ENCODE peak calls at places on chromosomes 3 and 15, in eight cellular contexts. One of them, this sample, is unnamed.

GRCh38 chr3:195900426-195901355 is 7.7 kb downstream of the TNK2 start:
- DNase-seq in RPMI8226: no peak
- DNase-seq in WTC11: no peak
- DNase-seq in uterus: no peak
- DNase-seq in adipocyte: no peak
- DNase-seq in head of caudate nucleus: peak; percentile 92
- DNase-seq in stimulated activated CD8-positive, alpha-beta memory T cell treated with anti-CD3 and anti-CD28 coated beads, Interleukin-2, amount 100 ng/mL, for 1 hour: no peak
- DNase-seq in thyroid gland: peak; percentile 41
- DNase-seq in this sample: no peak

GRCh38 chr3:66816110-66816761 is 181.9 kb upstream of the KBTBD8 start:
- DNase-seq in stimulated activated CD8-positive, alpha-beta memory T cell treated with anti-CD3 and anti-CD28 coated beads, Interleukin-2, amount 100 ng/mL, for 1 hour: no peak
- DNase-seq in thyroid gland: peak; percentile 3
- DNase-seq in WTC11: no peak
- DNase-seq in head of caudate nucleus: no peak
- DNase-seq in adipocyte: peak; percentile 89
- DNase-seq in RPMI8226: peak; percentile 15
- DNase-seq in uterus: no peak
- DNase-seq in this sample: no peak

GRCh38 chr3:170865209-170866094 is 4.5 kb downstream of the RPL22L1 start:
- DNase-seq in WTC11: no peak
- DNase-seq in head of caudate nucleus: no peak
- DNase-seq in adipocyte: no peak
- DNase-seq in thyroid gland: no peak
- DNase-seq in uterus: no peak
- DNase-seq in stimulated activated CD8-positive, alpha-beta memory T cell treated with anti-CD3 and anti-CD28 coated beads, Interleukin-2, amount 100 ng/mL, for 1 hour: no peak
- DNase-seq in RPMI8226: peak; percentile 21
- DNase-seq in this sample: no peak

GRCh38 chr3:195194559-195195161 is 76.3 kb downstream of the XXYLT1 start:
- DNase-seq in thyroid gland: no peak
- DNase-seq in RPMI8226: no peak
- DNase-seq in uterus: no peak
- DNase-seq in stimulated activated CD8-positive, alpha-beta memory T cell treated with anti-CD3 and anti-CD28 coated beads, Interleukin-2, amount 100 ng/mL, for 1 hour: no peak
- DNase-seq in head of caudate nucleus: no peak
- DNase-seq in adipocyte: no peak
- DNase-seq in WTC11: no peak
- DNase-seq in this sample: no peak

GRCh38 chr15:73994419-73994883 is at the start of gene PML:
- DNase-seq in WTC11: peak; percentile 97
- DNase-seq in uterus: peak; percentile 98
- DNase-seq in stimulated activated CD8-positive, alpha-beta memory T cell treated with anti-CD3 and anti-CD28 coated beads, Interleukin-2, amount 100 ng/mL, for 1 hour: peak; percentile 76
- DNase-seq in thyroid gland: peak; percentile 99
- DNase-seq in head of caudate nucleus: peak; percentile 95
- DNase-seq in adipocyte: peak; percentile 98
- DNase-seq in RPMI8226: peak; percentile 100
- DNase-seq in this sample: peak; percentile 89

GRCh38 chr15:51623386-51623938 is 891 bp upstream of the DMXL2 start:
- DNase-seq in WTC11: no peak
- DNase-seq in thyroid gland: no peak
- DNase-seq in uterus: peak; percentile 16
- DNase-seq in adipocyte: peak; percentile 18
- DNase-seq in RPMI8226: peak; percentile 90
- DNase-seq in stimulated activated CD8-positive, alpha-beta memory T cell treated with anti-CD3 and anti-CD28 coated beads, Interleukin-2, amount 100 ng/mL, for 1 hour: no peak
- DNase-seq in head of caudate nucleus: no peak
- DNase-seq in this sample: no peak

GRCh38 chr15:60396560-60396963 is 1.2 kb downstream of the ANXA2 start:
- DNase-seq in adipocyte: peak; percentile 42
- DNase-seq in RPMI8226: no peak
- DNase-seq in WTC11: no peak
- DNase-seq in head of caudate nucleus: no peak
- DNase-seq in uterus: no peak
- DNase-seq in thyroid gland: no peak
- DNase-seq in stimulated activated CD8-positive, alpha-beta memory T cell treated with anti-CD3 and anti-CD28 coated beads, Interleukin-2, amount 100 ng/mL, for 1 hour: no peak
- DNase-seq in this sample: no peak

GRCh38 chr3:139110072-139110830 is 65.6 kb upstream of the PRR23C start:
- DNase-seq in head of caudate nucleus: no peak
- DNase-seq in uterus: no peak
- DNase-seq in stimulated activated CD8-positive, alpha-beta memory T cell treated with anti-CD3 and anti-CD28 coated beads, Interleukin-2, amount 100 ng/mL, for 1 hour: no peak
- DNase-seq in adipocyte: no peak
- DNase-seq in RPMI8226: peak; percentile 11
- DNase-seq in thyroid gland: no peak
- DNase-seq in WTC11: no peak
- DNase-seq in this sample: no peak

GRCh38 chr15:55289573-55290360 is at the start of gene RAB27A:
- DNase-seq in stimulated activated CD8-positive, alpha-beta memory T cell treated with anti-CD3 and anti-CD28 coated beads, Interleukin-2, amount 100 ng/mL, for 1 hour: peak; percentile 62
- DNase-seq in adipocyte: peak; percentile 87
- DNase-seq in WTC11: peak; percentile 81
- DNase-seq in RPMI8226: peak; percentile 87
- DNase-seq in uterus: peak; percentile 69
- DNase-seq in head of caudate nucleus: peak; percentile 56
- DNase-seq in thyroid gland: peak; percentile 87
- DNase-seq in this sample: peak; percentile 59

GRCh38 chr3:88195951-88196434 is 46.2 kb downstream of the C3orf38 start:
- DNase-seq in uterus: no peak
- DNase-seq in WTC11: no peak
- DNase-seq in stimulated activated CD8-positive, alpha-beta memory T cell treated with anti-CD3 and anti-CD28 coated beads, Interleukin-2, amount 100 ng/mL, for 1 hour: no peak
- DNase-seq in head of caudate nucleus: no peak
- DNase-seq in adipocyte: no peak
- DNase-seq in thyroid gland: no peak
- DNase-seq in RPMI8226: no peak
- DNase-seq in this sample: no peak

GRCh38 chr3:125624341-125624740 is 29.0 kb upstream of the OSBPL11 start:
- DNase-seq in stimulated activated CD8-positive, alpha-beta memory T cell treated with anti-CD3 and anti-CD28 coated beads, Interleukin-2, amount 100 ng/mL, for 1 hour: no peak
- DNase-seq in head of caudate nucleus: no peak
- DNase-seq in thyroid gland: no peak
- DNase-seq in RPMI8226: no peak
- DNase-seq in adipocyte: peak; percentile 14
- DNase-seq in uterus: no peak
- DNase-seq in WTC11: no peak
- DNase-seq in this sample: no peak

GRCh38 chr15:56996746-56997470 is 78.5 kb downstream of the TCF12 start:
- DNase-seq in head of caudate nucleus: no peak
- DNase-seq in WTC11: no peak
- DNase-seq in RPMI8226: no peak
- DNase-seq in uterus: no peak
- DNase-seq in thyroid gland: no peak
- DNase-seq in adipocyte: no peak
- DNase-seq in stimulated activated CD8-positive, alpha-beta memory T cell treated with anti-CD3 and anti-CD28 coated beads, Interleukin-2, amount 100 ng/mL, for 1 hour: no peak
- DNase-seq in this sample: no peak

GRCh38 chr3:50154840-50155490 is at the start of gene SEMA3F:
- DNase-seq in adipocyte: peak; percentile 90
- DNase-seq in head of caudate nucleus: peak; percentile 46
- DNase-seq in RPMI8226: peak; percentile 84
- DNase-seq in thyroid gland: peak; percentile 81
- DNase-seq in uterus: peak; percentile 48
- DNase-seq in stimulated activated CD8-positive, alpha-beta memory T cell treated with anti-CD3 and anti-CD28 coated beads, Interleukin-2, amount 100 ng/mL, for 1 hour: peak; percentile 37
- DNase-seq in WTC11: peak; percentile 67
- DNase-seq in this sample: peak; percentile 23

GRCh38 chr3:98188553-98188952 is 22.1 kb downstream of the OR5H15 start:
- DNase-seq in uterus: no peak
- DNase-seq in RPMI8226: peak; percentile 35
- DNase-seq in thyroid gland: no peak
- DNase-seq in adipocyte: peak; percentile 16
- DNase-seq in head of caudate nucleus: no peak
- DNase-seq in stimulated activated CD8-positive, alpha-beta memory T cell treated with anti-CD3 and anti-CD28 coated beads, Interleukin-2, amount 100 ng/mL, for 1 hour: no peak
- DNase-seq in WTC11: no peak
- DNase-seq in this sample: no peak

GRCh38 chr15:29139072-29139471 is 130.6 kb downstream of the NSMCE3 start:
- DNase-seq in uterus: no peak
- DNase-seq in thyroid gland: no peak
- DNase-seq in stimulated activated CD8-positive, alpha-beta memory T cell treated with anti-CD3 and anti-CD28 coated beads, Interleukin-2, amount 100 ng/mL, for 1 hour: no peak
- DNase-seq in RPMI8226: no peak
- DNase-seq in adipocyte: no peak
- DNase-seq in WTC11: no peak
- DNase-seq in head of caudate nucleus: no peak
- DNase-seq in this sample: no peak

GRCh38 chr15:83283813-83284562 is 476 bp downstream of the BNC1 start:
- DNase-seq in adipocyte: peak; percentile 54
- DNase-seq in stimulated activated CD8-positive, alpha-beta memory T cell treated with anti-CD3 and anti-CD28 coated beads, Interleukin-2, amount 100 ng/mL, for 1 hour: no peak
- DNase-seq in WTC11: peak; percentile 16
- DNase-seq in RPMI8226: no peak
- DNase-seq in head of caudate nucleus: no peak
- DNase-seq in uterus: no peak
- DNase-seq in thyroid gland: no peak
- DNase-seq in this sample: no peak

GRCh38 chr3:73451276-73451973 is 173.3 kb downstream of the PDZRN3 start:
- DNase-seq in uterus: no peak
- DNase-seq in head of caudate nucleus: no peak
- DNase-seq in stimulated activated CD8-positive, alpha-beta memory T cell treated with anti-CD3 and anti-CD28 coated beads, Interleukin-2, amount 100 ng/mL, for 1 hour: no peak
- DNase-seq in thyroid gland: no peak
- DNase-seq in adipocyte: no peak
- DNase-seq in WTC11: no peak
- DNase-seq in RPMI8226: peak; percentile 7
- DNase-seq in this sample: no peak

GRCh38 chr3:21839592-21839991 is 88.6 kb upstream of the ZNF385D start:
- DNase-seq in adipocyte: peak; percentile 47
- DNase-seq in uterus: no peak
- DNase-seq in stimulated activated CD8-positive, alpha-beta memory T cell treated with anti-CD3 and anti-CD28 coated beads, Interleukin-2, amount 100 ng/mL, for 1 hour: no peak
- DNase-seq in WTC11: peak; percentile 48
- DNase-seq in thyroid gland: peak; percentile 17
- DNase-seq in head of caudate nucleus: no peak
- DNase-seq in RPMI8226: peak; percentile 6
- DNase-seq in this sample: no peak

GRCh38 chr15:77634266-77634962 is 1.7 kb upstream of the LINGO1 start:
- DNase-seq in head of caudate nucleus: peak; percentile 69
- DNase-seq in stimulated activated CD8-positive, alpha-beta memory T cell treated with anti-CD3 and anti-CD28 coated beads, Interleukin-2, amount 100 ng/mL, for 1 hour: no peak
- DNase-seq in thyroid gland: peak; percentile 42
- DNase-seq in adipocyte: peak; percentile 39
- DNase-seq in WTC11: peak; percentile 92
- DNase-seq in RPMI8226: peak; percentile 85
- DNase-seq in uterus: peak; percentile 35
- DNase-seq in this sample: peak; percentile 24

GRCh38 chr3:133843634-133844033 is 38.0 kb downstream of the SRPRB start:
- DNase-seq in uterus: no peak
- DNase-seq in stimulated activated CD8-positive, alpha-beta memory T cell treated with anti-CD3 and anti-CD28 coated beads, Interleukin-2, amount 100 ng/mL, for 1 hour: no peak
- DNase-seq in RPMI8226: no peak
- DNase-seq in adipocyte: peak; percentile 4
- DNase-seq in thyroid gland: no peak
- DNase-seq in WTC11: no peak
- DNase-seq in head of caudate nucleus: no peak
- DNase-seq in this sample: no peak

GRCh38 chr3:126734324-126734723 is 30.3 kb downstream of the CHCHD6 start:
- DNase-seq in head of caudate nucleus: no peak
- DNase-seq in RPMI8226: no peak
- DNase-seq in WTC11: no peak
- DNase-seq in thyroid gland: no peak
- DNase-seq in stimulated activated CD8-positive, alpha-beta memory T cell treated with anti-CD3 and anti-CD28 coated beads, Interleukin-2, amount 100 ng/mL, for 1 hour: no peak
- DNase-seq in adipocyte: no peak
- DNase-seq in uterus: no peak
- DNase-seq in this sample: no peak

GRCh38 chr3:22308866-22309265 is 557.9 kb upstream of the ZNF385D start:
- DNase-seq in stimulated activated CD8-positive, alpha-beta memory T cell treated with anti-CD3 and anti-CD28 coated beads, Interleukin-2, amount 100 ng/mL, for 1 hour: no peak
- DNase-seq in uterus: no peak
- DNase-seq in thyroid gland: no peak
- DNase-seq in WTC11: no peak
- DNase-seq in head of caudate nucleus: no peak
- DNase-seq in RPMI8226: no peak
- DNase-seq in adipocyte: no peak
- DNase-seq in this sample: no peak

GRCh38 chr15:37101634-37102314 is 1.4 kb upstream of the MEIS2 start:
- DNase-seq in head of caudate nucleus: peak; percentile 79
- DNase-seq in uterus: peak; percentile 89
- DNase-seq in WTC11: peak; percentile 81
- DNase-seq in adipocyte: peak; percentile 93
- DNase-seq in RPMI8226: peak; percentile 69
- DNase-seq in thyroid gland: peak; percentile 50
- DNase-seq in stimulated activated CD8-positive, alpha-beta memory T cell treated with anti-CD3 and anti-CD28 coated beads, Interleukin-2, amount 100 ng/mL, for 1 hour: no peak
- DNase-seq in this sample: no peak

GRCh38 chr3:111724694-111725093 is 129.5 kb upstream of the ZBED2 start:
- DNase-seq in stimulated activated CD8-positive, alpha-beta memory T cell treated with anti-CD3 and anti-CD28 coated beads, Interleukin-2, amount 100 ng/mL, for 1 hour: no peak
- DNase-seq in uterus: no peak
- DNase-seq in head of caudate nucleus: no peak
- DNase-seq in adipocyte: no peak
- DNase-seq in RPMI8226: no peak
- DNase-seq in WTC11: no peak
- DNase-seq in thyroid gland: no peak
- DNase-seq in this sample: no peak

GRCh38 chr3:28012830-28013229 is 228.6 kb upstream of the CMC1 start:
- DNase-seq in thyroid gland: no peak
- DNase-seq in head of caudate nucleus: no peak
- DNase-seq in WTC11: no peak
- DNase-seq in stimulated activated CD8-positive, alpha-beta memory T cell treated with anti-CD3 and anti-CD28 coated beads, Interleukin-2, amount 100 ng/mL, for 1 hour: no peak
- DNase-seq in uterus: no peak
- DNase-seq in adipocyte: no peak
- DNase-seq in RPMI8226: no peak
- DNase-seq in this sample: no peak

GRCh38 chr15:99168601-99169580 is 64.0 kb downstream of the SYNM start:
- DNase-seq in head of caudate nucleus: no peak
- DNase-seq in thyroid gland: no peak
- DNase-seq in adipocyte: no peak
- DNase-seq in WTC11: no peak
- DNase-seq in stimulated activated CD8-positive, alpha-beta memory T cell treated with anti-CD3 and anti-CD28 coated beads, Interleukin-2, amount 100 ng/mL, for 1 hour: no peak
- DNase-seq in RPMI8226: no peak
- DNase-seq in uterus: no peak
- DNase-seq in this sample: no peak

GRCh38 chr3:58404396-58404795 is 29.2 kb downstream of the PDHB start:
- DNase-seq in stimulated activated CD8-positive, alpha-beta memory T cell treated with anti-CD3 and anti-CD28 coated beads, Interleukin-2, amount 100 ng/mL, for 1 hour: no peak
- DNase-seq in head of caudate nucleus: no peak
- DNase-seq in uterus: no peak
- DNase-seq in thyroid gland: peak; percentile 47
- DNase-seq in WTC11: no peak
- DNase-seq in adipocyte: peak; percentile 65
- DNase-seq in RPMI8226: no peak
- DNase-seq in this sample: no peak

GRCh38 chr3:74329087-74329486 is 285.4 kb downstream of the CNTN3 start:
- DNase-seq in RPMI8226: no peak
- DNase-seq in adipocyte: no peak
- DNase-seq in stimulated activated CD8-positive, alpha-beta memory T cell treated with anti-CD3 and anti-CD28 coated beads, Interleukin-2, amount 100 ng/mL, for 1 hour: no peak
- DNase-seq in thyroid gland: no peak
- DNase-seq in head of caudate nucleus: no peak
- DNase-seq in WTC11: no peak
- DNase-seq in uterus: no peak
- DNase-seq in this sample: no peak

GRCh38 chr15:65638681-65639089 is 16.9 kb downstream of the SLC24A1 start:
- DNase-seq in thyroid gland: peak; percentile 10
- DNase-seq in head of caudate nucleus: no peak
- DNase-seq in adipocyte: peak; percentile 96
- DNase-seq in WTC11: no peak
- DNase-seq in uterus: peak; percentile 31
- DNase-seq in RPMI8226: peak; percentile 86
- DNase-seq in stimulated activated CD8-positive, alpha-beta memory T cell treated with anti-CD3 and anti-CD28 coated beads, Interleukin-2, amount 100 ng/mL, for 1 hour: no peak
- DNase-seq in this sample: no peak

GRCh38 chr3:197847866-197848401 is 56.9 kb downstream of the LRCH3 start:
- DNase-seq in stimulated activated CD8-positive, alpha-beta memory T cell treated with anti-CD3 and anti-CD28 coated beads, Interleukin-2, amount 100 ng/mL, for 1 hour: no peak
- DNase-seq in adipocyte: no peak
- DNase-seq in thyroid gland: no peak
- DNase-seq in RPMI8226: no peak
- DNase-seq in head of caudate nucleus: no peak
- DNase-seq in WTC11: no peak
- DNase-seq in uterus: no peak
- DNase-seq in this sample: no peak

GRCh38 chr15:38690737-38691332 is 126.2 kb upstream of the RASGRP1 start:
- DNase-seq in adipocyte: peak; percentile 83
- DNase-seq in stimulated activated CD8-positive, alpha-beta memory T cell treated with anti-CD3 and anti-CD28 coated beads, Interleukin-2, amount 100 ng/mL, for 1 hour: peak; percentile 54
- DNase-seq in RPMI8226: peak; percentile 63
- DNase-seq in thyroid gland: peak; percentile 71
- DNase-seq in head of caudate nucleus: peak; percentile 82
- DNase-seq in uterus: peak; percentile 29
- DNase-seq in WTC11: peak; percentile 76
- DNase-seq in this sample: peak; percentile 72

GRCh38 chr3:182524711-182525401 is 268.4 kb upstream of the ATP11B start:
- DNase-seq in WTC11: no peak
- DNase-seq in thyroid gland: no peak
- DNase-seq in stimulated activated CD8-positive, alpha-beta memory T cell treated with anti-CD3 and anti-CD28 coated beads, Interleukin-2, amount 100 ng/mL, for 1 hour: no peak
- DNase-seq in uterus: no peak
- DNase-seq in RPMI8226: no peak
- DNase-seq in head of caudate nucleus: no peak
- DNase-seq in adipocyte: no peak
- DNase-seq in this sample: no peak

GRCh38 chr3:50660386-50660785 is 14.3 kb upstream of the DOCK3 start:
- DNase-seq in stimulated activated CD8-positive, alpha-beta memory T cell treated with anti-CD3 and anti-CD28 coated beads, Interleukin-2, amount 100 ng/mL, for 1 hour: no peak
- DNase-seq in WTC11: peak; percentile 5
- DNase-seq in uterus: no peak
- DNase-seq in head of caudate nucleus: no peak
- DNase-seq in thyroid gland: no peak
- DNase-seq in adipocyte: no peak
- DNase-seq in RPMI8226: no peak
- DNase-seq in this sample: no peak

GRCh38 chr3:110965976-110966375 is 105.6 kb upstream of the NECTIN3 start:
- DNase-seq in head of caudate nucleus: no peak
- DNase-seq in adipocyte: no peak
- DNase-seq in thyroid gland: no peak
- DNase-seq in WTC11: no peak
- DNase-seq in stimulated activated CD8-positive, alpha-beta memory T cell treated with anti-CD3 and anti-CD28 coated beads, Interleukin-2, amount 100 ng/mL, for 1 hour: no peak
- DNase-seq in RPMI8226: no peak
- DNase-seq in uterus: no peak
- DNase-seq in this sample: no peak

This sample was measured in central memory CD8-positive, alpha-beta T cell.